ENCODE peak calls at places on chromosomes 4 and X, in eight cellular contexts. V, J, R, G, S, F, N and B are unnamed samples.

GRCh38 chrX:151714367-151714766 is 1.5 kb upstream of the FATE1 start:
- DNase-seq in V (no peak), J (no peak), R (no peak), G (no peak), S (no peak), F (no peak), N (no peak), B (no peak)

GRCh38 chr4:54176202-54176601 is 52.9 kb upstream of the PDGFRA start:
- DNase-seq in V (no peak), J (no peak), R (no peak), G (no peak), S (no peak), F (no peak), N (no peak), B (no peak)

GRCh38 chrX:153667281-153667831 is 6.3 kb downstream of the PNCK start:
- DNase-seq in V (no peak), J (peak; percentile 41), R (no peak), G (no peak), S (peak; percentile 61), F (no peak), N (no peak), B (no peak)

GRCh38 chrX:10329984-10330383 is 173.2 kb downstream of the CLCN4 start:
- DNase-seq in V (no peak), J (no peak), R (no peak), G (no peak), S (no peak), F (no peak), N (no peak), B (no peak)

GRCh38 chrX:132584936-132585335 is 96.1 kb upstream of the MBNL3 start:
- DNase-seq in V (no peak), J (no peak), R (no peak), G (no peak), S (no peak), F (no peak), N (no peak), B (no peak)

GRCh38 chr4:128770807-128771206 is 38.7 kb upstream of the JADE1 start:
- DNase-seq in V (no peak), J (no peak), R (no peak), G (peak; percentile 27), S (no peak), F (no peak), N (no peak), B (peak; percentile 43)

GRCh38 chrX:106711375-106711774 is 15.1 kb upstream of the RNF128 start:
- DNase-seq in V (no peak), J (no peak), R (no peak), G (no peak), S (no peak), F (no peak), N (no peak), B (no peak)

GRCh38 chr4:37762294-37763163 is 64.0 kb upstream of the PGM2 start:
- DNase-seq in V (no peak), J (no peak), R (no peak), G (peak; percentile 48), S (peak; percentile 4), F (no peak), N (peak; percentile 21), B (peak; percentile 21)

GRCh38 chr4:110292994-110293744 is 94.8 kb upstream of the ELOVL6 start:
- DNase-seq in V (no peak), J (no peak), R (no peak), G (no peak), S (no peak), F (no peak), N (no peak), B (no peak)

GRCh38 chr4:17781072-17781830 is at the start of gene FAM184B:
- DNase-seq in V (no peak), J (no peak), R (no peak), G (no peak), S (peak; percentile 84), F (no peak), N (peak; percentile 59), B (no peak)

GRCh38 chrX:97398030-97398551 is 514.4 kb downstream of the RPA4 start:
- DNase-seq in V (no peak), J (no peak), R (no peak), G (peak; percentile 4), S (no peak), F (no peak), N (no peak), B (peak; percentile 88)

GRCh38 chr4:53280846-53281245 is 85.0 kb downstream of the SCFD2 start:
- DNase-seq in V (no peak), J (no peak), R (no peak), G (no peak), S (no peak), F (no peak), N (no peak), B (no peak)